ENCODE peak calls at places on chromosomes 3 and 15, in four cellular contexts. S is pancreas, E is Panc1, U is ovary. K is an unnamed sample.

GRCh38 chr15:29533667-29534066 is 264.0 kb upstream of the NSMCE3 start:
- DNase-seq in S (no peak), U (no peak), E (no peak), K (no peak)

GRCh38 chr3:138051946-138052802 is 42.2 kb downstream of the CLDN18 start:
- DNase-seq in S (no peak), E (peak; percentile 36), U (no peak), K (no peak)

GRCh38 chr3:179853176-179853575 is 183.6 kb downstream of the PEX5L start:
- DNase-seq in E (no peak), U (no peak), S (no peak), K (no peak)

GRCh38 chr3:55491296-55491816 is 4.2 kb upstream of the WNT5A start:
- DNase-seq in U (peak; percentile 76), E (no peak), S (no peak), K (no peak)

GRCh38 chr3:88433572-88433971 is 283.8 kb downstream of the C3orf38 start:
- DNase-seq in U (no peak), E (no peak), S (no peak), K (no peak)

GRCh38 chr3:20380310-20380709 is 194.3 kb upstream of the SGO1 start:
- DNase-seq in S (no peak), U (no peak), E (no peak), K (no peak)

GRCh38 chr15:75669191-75669878 is 21.6 kb downstream of the SNX33 start:
- DNase-seq in E (no peak), S (no peak), U (no peak), K (peak; percentile 54)

GRCh38 chr3:72896996-72897757 is 9.3 kb downstream of the GXYLT2 start:
- DNase-seq in S (no peak), E (no peak), U (no peak), K (no peak)

GRCh38 chr15:68484696-68485400 is 52.9 kb upstream of the ITGA11 start:
- DNase-seq in E (no peak), S (no peak), U (peak; percentile 39), K (no peak)

GRCh38 chr3:170999737-171000242 is 26.7 kb downstream of the SLC2A2 start:
- DNase-seq in S (peak; percentile 49), E (peak; percentile 24), U (no peak), K (no peak)

GRCh38 chr3:123834631-123835030 is 49.5 kb downstream of the MYLK start:
- DNase-seq in S (no peak), U (no peak), E (peak; percentile 69), K (no peak)

GRCh38 chr3:30187366-30187765 is 419.0 kb upstream of the TGFBR2 start:
- DNase-seq in U (no peak), E (no peak), S (no peak), K (no peak)

GRCh38 chr15:89377842-89378698 is 43.4 kb upstream of the POLG start:
- DNase-seq in U (no peak), E (no peak), S (no peak), K (peak; percentile 71)

GRCh38 chr3:133271491-133271890 is 128.4 kb upstream of the BFSP2 start:
- DNase-seq in E (no peak), S (no peak), U (no peak), K (no peak)

GRCh38 chr3:173890091-173890490 is 492.5 kb downstream of the NLGN1 start:
- DNase-seq in E (no peak), S (no peak), U (no peak), K (no peak)

GRCh38 chr3:44989636-44990373 is 13.8 kb downstream of the EXOSC7 start:
- DNase-seq in U (no peak), S (no peak), E (no peak), K (no peak)

GRCh38 chr3:104392327-104392726 is 974.4 kb upstream of the ALCAM start:
- DNase-seq in E (no peak), U (no peak), S (no peak), K (no peak)

GRCh38 chr3:177522051-177522450 is 324.8 kb upstream of the TBL1XR1 start:
- DNase-seq in S (no peak), U (no peak), E (no peak), K (no peak)

GRCh38 chr3:169526246-169526645 is 137.3 kb downstream of the MECOM start:
- DNase-seq in U (no peak), E (no peak), S (no peak), K (no peak)

GRCh38 chr3:169528289-169528688 is 135.2 kb downstream of the MECOM start:
- DNase-seq in U (no peak), S (no peak), E (no peak), K (no peak)

GRCh38 chr3:169522595-169523529 is 140.7 kb downstream of the MECOM start:
- DNase-seq in E (no peak), S (no peak), U (no peak), K (no peak)

GRCh38 chr3:169527539-169527938 is 136.0 kb downstream of the MECOM start:
- DNase-seq in E (no peak), U (no peak), S (no peak), K (no peak)

DNA sequence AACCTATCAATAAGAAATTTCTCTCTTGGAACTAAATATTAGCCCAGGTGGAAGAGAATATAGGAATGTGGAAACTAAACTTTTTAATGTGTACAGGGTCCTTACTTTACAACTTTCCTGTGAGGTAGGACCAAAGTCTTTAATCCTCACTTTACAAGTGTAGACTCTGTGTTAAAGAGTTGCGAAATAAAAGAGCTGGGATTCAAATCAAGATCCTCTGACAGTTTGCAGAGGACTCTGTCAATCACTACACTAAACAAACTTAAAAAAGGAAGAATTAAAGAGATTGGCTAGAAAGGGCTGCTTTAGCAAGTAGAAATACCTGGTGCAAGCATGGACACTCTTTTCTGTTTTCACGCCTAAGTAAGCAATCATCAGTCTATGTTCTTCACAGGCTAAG is 139.4 kb downstream of the MECOM start:
- DNase-seq in E (no peak), U (no peak), S (no peak), K (no peak)
- H3K4me1 ChIP-seq in E (no peaks in the 10 kb centered on the region), U (no peaks in the 10 kb centered on the region), S (no peaks in the 10 kb centered on the region), K (peaks cover 4% of the 10 kb centered on the region)

DNA sequence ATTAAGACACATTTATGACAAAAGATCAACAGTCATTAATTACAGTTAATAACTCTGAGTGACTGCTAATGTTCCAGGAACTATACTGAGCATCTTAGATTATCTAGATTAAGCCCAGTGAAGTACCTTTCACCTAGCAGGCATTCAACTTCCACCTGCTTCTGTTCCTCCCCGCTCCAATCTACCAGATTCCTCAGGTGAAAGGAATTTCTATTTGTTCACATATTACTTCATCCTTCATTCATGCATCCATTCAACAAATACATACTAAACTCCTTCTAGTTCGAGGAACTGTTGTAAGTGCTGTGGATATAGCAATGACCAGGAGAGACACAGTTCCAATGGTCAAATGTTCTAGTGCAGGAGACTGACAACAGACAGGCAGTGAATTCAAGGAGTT is 139.3 kb downstream of the FILIP1L start:
- DNase-seq in U (no peak), S (no peak), E (no peak), K (no peak)
- H3K27ac ChIP-seq in U (no peak overlapping the region), S (no peak overlapping the region), E (no peak overlapping the region), K (no peak overlapping the region)

DNA sequence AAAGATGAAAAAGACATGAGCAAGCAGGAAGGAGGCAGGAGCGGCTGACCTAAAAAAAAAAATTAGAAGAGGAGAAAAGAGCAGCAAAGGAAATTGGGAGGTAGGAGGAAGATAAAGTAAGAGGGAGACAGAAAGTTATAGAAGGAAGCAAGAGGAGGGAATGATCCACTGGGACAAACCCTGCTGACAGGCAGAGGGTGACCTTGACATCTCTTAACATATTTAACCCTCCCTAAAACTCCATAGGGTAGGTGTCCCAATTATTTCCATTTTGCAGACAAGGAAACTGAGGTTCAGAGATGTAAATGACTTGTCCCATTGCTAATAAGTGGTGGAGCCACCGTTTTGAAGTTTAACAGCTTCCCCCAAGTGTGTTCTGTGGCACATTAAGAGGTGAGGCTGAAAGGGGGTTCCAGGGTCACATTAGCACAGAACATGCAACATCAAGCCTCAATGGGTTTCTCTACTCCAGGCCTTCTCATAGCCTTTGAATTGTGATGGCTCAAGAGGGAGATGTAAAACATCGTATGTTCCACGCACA is 37.4 kb upstream of the PRICKLE2 start:
- DNase-seq in S (no peak), U (no peak), E (no peak), K (no peak)
- H3K4me1 ChIP-seq in S (no peaks in the 10 kb centered on the region), U (peaks cover 27% of the 10 kb centered on the region), E (no peaks in the 10 kb centered on the region), K (peaks cover 18% of the 10 kb centered on the region)

DNA sequence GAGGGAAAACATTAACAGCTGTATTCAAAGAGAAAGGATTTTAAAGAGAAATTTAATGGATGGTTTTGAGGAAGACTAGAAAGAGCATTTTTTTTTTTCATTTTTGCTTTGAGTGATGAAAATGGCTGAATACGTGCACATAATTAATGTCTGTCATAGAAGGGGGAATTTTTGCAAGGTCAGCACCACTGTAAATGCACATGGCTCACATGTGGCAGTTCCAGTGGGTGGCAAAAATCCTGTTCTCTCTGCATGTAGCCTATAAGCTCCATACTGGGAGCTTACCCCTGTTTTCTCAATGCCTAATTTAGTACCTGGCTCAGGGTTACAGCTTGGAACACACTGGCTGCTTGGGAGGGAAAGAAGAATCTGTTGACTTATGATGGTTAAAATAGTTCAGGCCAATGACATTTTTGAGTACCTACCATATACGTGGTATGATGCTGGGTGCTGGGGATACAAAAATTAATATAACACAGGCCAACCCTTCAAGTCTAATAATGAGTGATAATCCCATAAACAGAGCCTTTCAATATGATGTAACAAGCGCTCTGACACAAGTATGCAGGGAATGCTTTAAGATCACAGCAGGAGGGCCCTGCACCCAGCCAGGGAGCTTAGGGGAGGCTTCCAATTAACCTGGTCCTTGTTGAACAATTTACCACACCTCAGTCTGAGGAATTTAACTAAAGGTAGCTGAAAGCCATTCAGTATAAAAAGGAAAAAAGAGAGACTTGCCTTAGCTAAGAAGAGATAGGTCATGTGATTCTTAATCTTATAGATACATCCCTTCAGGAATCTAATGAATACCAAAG is 33.0 kb downstream of the HSPBAP1 start:
- DNase-seq in U (no peak), S (no peak), E (no peak), K (no peak)
- H3K27ac ChIP-seq in U (no peak overlapping the region), S (peak overlapping the region; percentile 73), E (no peak overlapping the region), K (no peak overlapping the region)

DNA sequence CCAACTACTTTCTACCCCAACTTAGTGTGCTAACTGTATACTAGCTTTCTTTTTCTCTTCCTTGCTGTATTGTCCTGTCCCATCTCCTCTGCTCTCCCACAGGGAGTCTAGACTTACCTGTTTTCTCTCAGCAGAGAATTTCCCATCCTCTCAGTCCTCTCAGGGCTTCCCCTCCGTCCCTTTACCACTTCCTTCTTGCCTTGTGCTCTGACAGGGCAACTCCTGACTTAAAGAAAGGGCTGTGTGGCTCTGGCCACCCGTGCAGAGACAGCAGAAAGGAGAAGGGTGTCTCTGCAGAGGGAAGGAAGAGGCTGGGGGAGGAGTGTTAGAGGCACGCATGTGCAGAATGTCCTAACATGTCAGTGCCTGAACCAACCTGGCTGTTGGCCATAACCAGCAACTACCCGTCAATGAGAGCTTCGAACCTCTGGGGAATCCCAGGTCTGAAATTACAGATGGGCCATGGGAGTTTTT is at the start of gene GCSAM:
- DNase-seq in U (no peak), E (no peak), S (peak; percentile 47), K (no peak)
- H3K4me1 ChIP-seq in U (no peaks in the 10 kb centered on the region), E (no peaks in the 10 kb centered on the region), S (peaks cover 4% of the 10 kb centered on the region), K (peaks cover 4% of the 10 kb centered on the region)

GRCh38 chr3:159189994-159190669 is 388.3 kb downstream of the MFSD1 start:
- DNase-seq in S (no peak), U (no peak), E (no peak), K (no peak)
- H3K27ac ChIP-seq in S (no peak overlapping the region), U (no peak overlapping the region), E (no peak overlapping the region), K (no peak overlapping the region)